ENCODE peak calls at places on chromosomes 11 and 22, in five cellular contexts. A is osteocyte, C is neural crest cell, R is foreskin keratinocyte, F is MM.1S. W is an unnamed sample.

GRCh38 chr11:36008576-36008975 is 64.7 kb downstream of the LDLRAD3 start:
- DNase-seq in R (no peak), C (no peak), A (no peak), F (no peak), W (no peak)

GRCh38 chr11:77347962-77348361 is 46.5 kb upstream of the GDPD4 start:
- DNase-seq in C (no peak), R (no peak), A (no peak), F (no peak), W (no peak)

GRCh38 chr11:10181811-10182210 is 112.2 kb downstream of the SBF2 start:
- DNase-seq in F (peak), A (no peak), R (no peak), C (no peak), W (no peak)

GRCh38 chr11:111450480-111451320 is 61.5 kb downstream of the BTG4 start:
- DNase-seq in F (peak), R (no peak), C (no peak), A (peak), W (no peak)

GRCh38 chr11:9405721-9406120 is 21.3 kb downstream of the IPO7 start:
- DNase-seq in R (no peak), A (no peak), C (no peak), F (no peak), W (no peak)

GRCh38 chr11:2151500-2152257 is 9.3 kb downstream of the INS start:
- DNase-seq in F (peak), A (no peak), C (peak), R (no peak), W (peak)

GRCh38 chr11:110085255-110085838 is 7.8 kb upstream of the ZC3H12C start:
- DNase-seq in F (no peak), R (no peak), C (no peak), A (no peak), W (no peak)

GRCh38 chr11:134120921-134121526 is 52.2 kb downstream of the JAM3 start:
- DNase-seq in C (no peak), A (no peak), F (no peak), R (no peak), W (no peak)

GRCh38 chr11:12003329-12003728 is 5.1 kb downstream of the DKK3 start:
- DNase-seq in R (no peak), A (no peak), F (no peak), C (no peak), W (no peak)

GRCh38 chr11:27701262-27702105 is 1.2 kb upstream of the BDNF start:
- DNase-seq in A (peak), F (peak), R (no peak), C (no peak), W (peak)

GRCh38 chr11:124961972-124962609 is 8.1 kb downstream of the CCDC15 start:
- DNase-seq in F (peak), A (no peak), R (peak), C (no peak), W (no peak)

GRCh38 chr11:47394050-47394321 is 14.4 kb upstream of the SLC39A13 start:
- DNase-seq in F (no peak), A (no peak), R (no peak), C (no peak), W (no peak)

GRCh38 chr11:68438658-68439259 is 21.8 kb upstream of the PPP6R3 start:
- DNase-seq in C (no peak), A (no peak), F (no peak), R (no peak), W (no peak)
- TF ChIP-seq CTCF in C (no peak), A (no peak), F (no peak), R (no peak), W (no peak)

DNA sequence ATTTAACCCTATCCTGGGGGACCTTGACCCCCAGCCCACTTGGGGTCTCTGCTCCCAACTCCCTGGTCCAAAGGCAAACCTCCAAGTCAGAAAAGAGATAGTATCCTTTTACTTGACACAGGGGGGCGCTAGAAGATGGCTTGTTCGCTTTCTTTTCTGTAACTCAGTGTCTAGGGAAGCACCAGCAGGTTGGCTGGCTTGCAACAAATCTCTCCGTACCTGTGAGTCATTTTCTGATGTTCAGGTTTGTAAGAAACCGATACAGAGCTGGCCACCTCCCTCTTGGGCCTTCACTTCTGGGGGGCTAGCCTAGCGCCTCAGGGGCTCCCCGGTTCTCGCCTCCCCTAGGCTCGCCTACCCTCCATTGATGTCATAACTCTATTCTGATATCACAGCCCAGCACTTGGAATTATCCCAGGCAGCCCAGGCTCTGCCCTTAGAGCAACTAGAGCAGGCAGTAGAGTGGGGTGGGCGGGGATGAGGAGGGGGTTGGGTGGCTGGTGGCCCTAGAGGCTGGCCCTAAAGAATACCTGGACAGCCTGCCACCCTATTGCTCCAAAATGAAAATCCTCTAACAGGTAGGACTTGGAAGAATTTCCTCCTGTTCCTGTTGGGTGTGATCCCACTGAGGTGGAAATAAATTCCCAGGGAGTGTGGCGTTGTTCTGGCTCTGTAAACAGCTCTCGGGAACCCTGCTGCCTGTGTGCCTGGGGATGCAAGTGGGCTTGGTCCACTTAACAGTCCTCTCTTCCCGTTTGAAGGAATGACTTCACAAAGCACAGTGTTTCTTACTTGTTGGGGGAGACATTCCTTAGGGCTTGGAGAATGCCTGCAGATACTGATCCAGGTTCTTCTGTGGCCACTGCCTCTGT is 69.4 kb downstream of the OSBP2 start:
- DNase-seq in R (peak), C (peak), A (no peak), F (peak), W (peak)
- TF ChIP-seq CTCF in R (peak), C (peak), A (peak), F (peak), W (peak)

GRCh38 chr11:43129329-43129728 is 182.5 kb upstream of the API5 start:
- DNase-seq in F (no peak), A (no peak), R (no peak), C (no peak), W (no peak)
- TF ChIP-seq CTCF in F (no peak), A (no peak), R (no peak), C (no peak), W (no peak)

DNA sequence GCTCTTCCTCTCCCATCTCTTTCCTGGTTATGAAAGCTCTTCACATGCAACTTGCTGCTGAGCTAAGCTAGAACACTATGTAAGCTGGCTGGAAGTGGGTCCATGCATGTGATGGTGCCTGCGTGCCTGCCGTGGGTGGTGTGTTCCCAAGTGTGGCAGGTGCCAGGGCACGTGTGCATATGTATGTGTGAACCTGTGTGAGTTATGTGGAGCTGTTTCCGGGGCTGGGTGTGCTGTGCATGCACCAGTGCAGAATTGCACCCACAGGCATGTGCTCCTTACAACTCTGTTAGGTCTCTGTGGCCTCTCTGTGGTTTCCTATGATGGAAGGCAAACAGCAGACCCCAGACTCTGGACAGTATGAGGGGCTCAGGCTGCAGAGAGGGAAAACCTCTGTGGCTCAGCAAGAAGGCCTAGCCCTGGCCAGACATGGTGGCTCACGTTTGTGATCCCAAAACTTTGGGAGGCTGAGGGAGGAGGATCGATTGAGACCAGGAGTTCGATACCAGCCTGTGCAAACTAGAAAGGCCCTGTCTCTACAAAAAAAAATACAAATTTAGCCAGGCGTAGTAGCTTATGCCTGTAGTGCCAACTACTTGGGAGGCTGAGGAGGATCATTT is 4.1 kb upstream of the P2RY6 start:
- DNase-seq in A (peak), R (no peak), C (no peak), F (no peak), W (no peak)
- TF ChIP-seq CTCF in A (no peak), R (no peak), C (no peak), F (no peak), W (no peak)

DNA sequence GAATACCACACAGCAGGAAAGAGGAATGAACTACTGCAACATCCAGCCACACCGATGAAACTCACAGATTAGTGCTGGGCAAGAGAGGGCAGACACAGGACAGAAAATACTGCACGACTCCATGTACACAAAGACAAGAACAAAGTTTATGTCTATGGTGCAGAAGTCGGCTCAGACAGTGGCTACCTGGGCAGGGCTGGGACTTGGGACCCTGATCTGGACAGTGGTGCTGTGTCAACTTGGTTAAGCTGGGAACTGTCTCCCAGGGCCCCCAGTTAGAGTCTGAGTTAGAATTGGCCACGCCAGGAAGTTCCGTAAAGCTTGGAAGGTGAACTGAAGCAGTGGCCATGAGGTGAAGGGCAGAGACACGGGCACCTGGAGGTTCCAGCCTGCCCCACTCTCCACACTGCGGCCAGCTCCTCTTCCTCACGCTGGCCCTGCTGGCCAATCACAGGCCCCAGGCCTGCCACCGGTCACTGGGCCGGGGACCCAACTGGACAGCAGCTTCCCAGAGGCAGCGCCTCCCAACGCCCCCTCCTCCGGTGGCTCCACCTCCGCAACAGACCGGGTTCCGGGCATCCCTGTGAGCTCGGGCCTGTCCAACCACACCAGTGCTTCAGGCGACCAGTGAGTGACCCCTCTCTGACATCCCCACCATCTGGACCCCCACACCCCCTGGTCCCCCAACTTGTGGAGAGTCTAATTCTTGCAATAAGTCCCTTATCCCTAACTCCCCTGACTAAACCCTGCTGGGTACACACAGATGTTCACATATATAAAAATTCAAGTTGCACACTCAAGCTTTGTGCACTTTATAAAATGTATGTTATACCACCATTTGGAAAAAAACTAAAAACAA is 93.7 kb downstream of the MICAL3 start:
- DNase-seq in R (no peak), A (no peak), F (no peak), C (no peak), W (no peak)
- TF ChIP-seq CTCF in R (no peak), A (no peak), F (no peak), C (no peak), W (no peak)

DNA sequence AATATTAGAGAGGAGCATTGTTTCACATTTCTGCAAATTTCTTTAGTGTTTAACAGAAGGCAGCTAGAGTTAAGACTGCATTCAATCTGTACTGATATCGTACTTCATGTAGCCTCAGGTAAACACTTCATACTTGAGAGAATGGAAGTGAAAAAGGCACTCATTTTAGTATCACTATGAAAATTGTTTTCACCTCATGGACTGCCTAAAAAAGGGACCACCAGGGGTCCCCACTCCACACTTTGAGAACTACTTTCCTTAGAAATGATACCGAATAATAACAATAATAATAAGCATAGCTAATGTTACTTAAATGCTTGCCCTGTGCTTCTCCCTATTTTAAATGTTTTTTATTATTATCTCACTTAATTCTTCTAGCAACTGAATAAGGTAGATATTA is 95.1 kb downstream of the BLID start:
- DNase-seq in R (no peak), F (no peak), A (no peak), C (no peak), W (peak)
- TF ChIP-seq CTCF in R (peak), F (peak), A (peak), C (peak), W (peak)

DNA sequence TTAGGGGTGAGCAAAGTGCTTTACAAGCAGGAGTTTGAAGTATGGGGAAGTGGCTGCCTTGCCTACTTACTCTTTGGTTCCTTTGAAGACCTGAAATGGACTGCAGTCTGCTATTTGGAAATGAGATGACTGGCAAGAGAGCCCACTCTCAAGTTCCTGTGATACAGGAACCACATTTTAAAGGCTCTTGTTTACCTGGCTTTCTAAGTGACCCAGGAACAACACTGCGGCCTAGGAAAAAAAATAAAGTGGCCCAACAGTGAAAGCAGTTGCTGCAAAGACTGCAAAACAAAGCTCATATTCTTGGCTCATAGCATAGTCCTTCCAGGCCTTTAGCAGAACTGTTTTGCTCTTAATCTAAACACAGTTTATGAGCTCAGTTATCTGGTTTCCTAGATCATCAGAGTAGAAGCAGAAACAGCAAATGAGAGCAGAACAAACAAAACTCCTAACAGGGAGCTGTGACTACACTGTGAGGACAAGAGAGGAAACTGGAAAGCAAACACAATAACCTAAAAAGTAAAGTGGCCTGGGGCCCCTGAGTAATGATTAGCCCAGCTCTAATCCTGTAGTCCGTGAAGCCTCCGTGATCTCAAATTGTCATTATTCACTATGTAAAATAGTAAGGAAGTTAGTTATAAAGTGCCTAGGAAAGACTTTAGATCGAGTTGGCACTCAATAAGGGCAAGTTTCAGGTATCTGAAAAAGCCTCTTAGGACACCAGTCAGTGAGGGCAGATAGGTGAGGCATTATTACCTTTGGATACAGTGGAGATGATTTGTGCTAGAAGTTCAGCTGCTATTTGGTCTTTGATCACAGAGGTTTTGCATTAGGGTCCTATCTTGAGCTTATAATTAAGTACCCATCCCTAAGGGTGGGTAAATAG is 11.5 kb downstream of the CCDC117 start:
- DNase-seq in A (no peak), C (no peak), R (no peak), F (no peak), W (no peak)
- TF ChIP-seq CTCF in A (no peak), C (no peak), R (no peak), F (no peak), W (no peak)

GRCh38 chr22:37931893-37932389 is 21.5 kb downstream of the C22orf23 start:
- DNase-seq in C (no peak), R (no peak), F (no peak), A (no peak), W (no peak)

GRCh38 chr22:37930270-37930951 is 23.0 kb downstream of the C22orf23 start:
- DNase-seq in C (no peak), F (peak), R (no peak), A (no peak), W (peak)

GRCh38 chr22:37929390-37929789 is 23.3 kb downstream of the MICALL1 start:
- DNase-seq in C (no peak), A (no peak), F (no peak), R (no peak), W (no peak)

GRCh38 chr22:37932401-37932800 is 21.0 kb downstream of the C22orf23 start:
- DNase-seq in R (no peak), C (no peak), F (no peak), A (no peak), W (no peak)

GRCh38 chr22:37930952-37931440 is 22.4 kb downstream of the C22orf23 start:
- DNase-seq in A (no peak), F (no peak), R (no peak), C (no peak), W (no peak)
- TF ChIP-seq CTCF in A (peak), F (no peak), R (no peak), C (no peak), W (peak)